ENCODE peak calls at places on chromosome 14, in six cellular contexts. N is stomach, S is HCT116, H is GM12878, V is breast epithelium, E is prostate gland. D is an unnamed sample.

GRCh38 chr14:35390577-35391387 is 13.8 kb downstream of the NFKBIA start:
- DNase-seq in V (no peak), N (no peak), S (no peak), H (no peak), E (no peak), D (peak)

GRCh38 chr14:95189400-95190162 is 32.3 kb upstream of the DICER1 start:
- DNase-seq in S (no peak), V (no peak), N (no peak), E (no peak), H (no peak), D (no peak)

GRCh38 chr14:78164226-78164853 is 5.8 kb upstream of the NRXN3 start:
- DNase-seq in V (no peak), S (peak), E (no peak), H (no peak), N (peak), D (no peak)

GRCh38 chr14:35366048-35366428 is 38.5 kb downstream of the NFKBIA start:
- DNase-seq in E (no peak), H (no peak), V (no peak), N (no peak), S (no peak), D (peak)

GRCh38 chr14:99706121-99706900 is 22.2 kb downstream of the CYP46A1 start:
- DNase-seq in V (no peak), S (no peak), E (no peak), H (no peak), N (no peak), D (no peak)

GRCh38 chr14:30252800-30253425 is 306.0 kb upstream of the G2E3 start:
- DNase-seq in V (no peak), E (no peak), N (no peak), S (no peak), H (no peak), D (no peak)

GRCh38 chr14:91417134-91417982 is at the start of gene CCDC88C:
- DNase-seq in H (no peak), V (peak), N (peak), E (peak), S (peak), D (peak)

GRCh38 chr14:25461780-25462179 is 411.8 kb upstream of the STXBP6 start:
- DNase-seq in S (no peak), N (no peak), E (no peak), V (no peak), H (no peak), D (no peak)

GRCh38 chr14:93936245-93936644 is 9.1 kb downstream of the FAM181A start:
- DNase-seq in E (no peak), V (no peak), H (no peak), N (no peak), S (no peak), D (no peak)

GRCh38 chr14:95683793-95684192 is 2.4 kb upstream of the TCL1B start:
- DNase-seq in V (no peak), S (peak), E (no peak), N (peak), H (no peak), D (peak)

GRCh38 chr14:44846232-44846824 is 115.4 kb downstream of the KLHL28 start:
- DNase-seq in S (peak), H (peak), E (no peak), N (no peak), V (no peak), D (no peak)

GRCh38 chr14:73467377-73467776 is 9.0 kb upstream of the NUMB start:
- DNase-seq in H (no peak), S (no peak), N (no peak), E (no peak), V (no peak), D (peak)

GRCh38 chr14:104980601-104981531 is 2.7 kb upstream of the AHNAK2 start:
- DNase-seq in V (no peak), E (no peak), H (no peak), N (no peak), S (no peak), D (no peak)

GRCh38 chr14:69077841-69078240 is 75.1 kb downstream of the DCAF5 start:
- DNase-seq in H (no peak), N (no peak), E (no peak), V (no peak), S (no peak), D (no peak)

GRCh38 chr14:99461411-99461810 is 19.2 kb downstream of the SETD3 start:
- DNase-seq in N (no peak), S (no peak), V (no peak), H (no peak), E (no peak), D (no peak)

GRCh38 chr14:68873379-68873778 is 80.5 kb upstream of the ZFP36L1 start:
- DNase-seq in H (no peak), S (no peak), E (no peak), N (no peak), V (no peak), D (no peak)

GRCh38 chr14:51921026-51921425 is 60.6 kb downstream of the GNG2 start:
- DNase-seq in N (no peak), S (no peak), H (no peak), V (no peak), E (no peak), D (no peak)

GRCh38 chr14:90836692-90837063 is 20.4 kb upstream of the TTC7B start:
- DNase-seq in H (no peak), S (no peak), N (no peak), E (no peak), V (no peak), D (peak)

GRCh38 chr14:105167303-105168092 is 1.1 kb downstream of the JAG2 start:
- DNase-seq in V (no peak), E (peak), H (no peak), S (no peak), N (peak), D (peak)

GRCh38 chr14:32939254-32940065 is 781 bp downstream of the NPAS3 start:
- DNase-seq in S (no peak), V (peak), N (peak), E (peak), H (no peak), D (peak)

GRCh38 chr14:79947440-79947839 is 263.9 kb downstream of the DIO2 start:
- DNase-seq in N (no peak), V (no peak), H (no peak), S (no peak), E (no peak), D (no peak)

GRCh38 chr14:87615822-87616679 is 376.9 kb downstream of the GALC start:
- DNase-seq in V (no peak), N (peak), E (peak), H (no peak), S (peak), D (no peak)

GRCh38 chr14:97058071-97058470 is 260.9 kb downstream of the VRK1 start:
- DNase-seq in E (no peak), S (no peak), N (no peak), H (no peak), V (no peak), D (no peak)

GRCh38 chr14:54173782-54174181 is 217.2 kb upstream of the BMP4 start:
- DNase-seq in H (no peak), V (no peak), E (no peak), S (no peak), N (no peak), D (no peak)

GRCh38 chr14:72780771-72781170 is 113.1 kb downstream of the DPF3 start:
- DNase-seq in V (no peak), E (no peak), N (no peak), H (no peak), S (no peak), D (no peak)

GRCh38 chr14:44396226-44396625 is 110.9 kb downstream of the FSCB start:
- DNase-seq in S (no peak), N (no peak), E (no peak), V (no peak), H (no peak), D (no peak)

GRCh38 chr14:36784541-36784940 is 122.9 kb downstream of the PAX9 start:
- DNase-seq in S (no peak), V (no peak), H (no peak), N (no peak), E (no peak), D (no peak)

GRCh38 chr14:105034314-105035039 is 13.6 kb upstream of the CDCA4 start:
- DNase-seq in V (no peak), N (no peak), S (no peak), H (no peak), E (no peak), D (peak)

GRCh38 chr14:76546426-76547221 is 170.7 kb downstream of the ESRRB start:
- DNase-seq in E (no peak), H (no peak), S (peak), V (no peak), N (no peak), D (no peak)

GRCh38 chr14:88962356-88962755 is 137.9 kb downstream of the TTC8 start:
- DNase-seq in N (no peak), S (no peak), H (no peak), V (no peak), E (no peak), D (no peak)

GRCh38 chr14:21090194-21090939 is 8.1 kb downstream of the ZNF219 start:
- DNase-seq in H (no peak), N (no peak), S (no peak), E (no peak), V (no peak), D (no peak)

GRCh38 chr14:68906439-68906838 is 72.7 kb downstream of the ACTN1 start:
- DNase-seq in E (no peak), S (no peak), H (no peak), V (no peak), N (no peak), D (no peak)

GRCh38 chr14:104420990-104421389 is 158.6 kb upstream of the C14orf180 start:
- DNase-seq in S (no peak), H (no peak), E (no peak), N (no peak), V (no peak), D (peak)

GRCh38 chr14:95507174-95507573 is 9.3 kb downstream of the SYNE3 start:
- DNase-seq in S (no peak), E (peak), V (peak), H (no peak), N (peak), D (no peak)

GRCh38 chr14:32513571-32514009 is 184.5 kb downstream of the AKAP6 start:
- DNase-seq in E (no peak), H (no peak), V (no peak), N (no peak), S (no peak), D (no peak)

GRCh38 chr14:80215756-80216581 is 4.7 kb upstream of the DIO2 start:
- DNase-seq in V (no peak), E (no peak), N (peak), S (no peak), H (no peak), D (no peak)

GRCh38 chr14:105213396-105213795 is 32.3 kb upstream of the NUDT14 start:
- DNase-seq in S (no peak), E (no peak), H (no peak), N (no peak), V (no peak), D (no peak)

GRCh38 chr14:99728981-99729451 is 44.9 kb downstream of the CYP46A1 start:
- DNase-seq in E (no peak), H (no peak), V (peak), N (no peak), S (no peak), D (no peak)

GRCh38 chr14:61477845-61478438 is 156.6 kb downstream of the PRKCH start:
- DNase-seq in H (no peak), V (peak), E (no peak), N (peak), S (peak), D (peak)

GRCh38 chr14:33765251-33765650 is 185.6 kb downstream of the EGLN3 start:
- DNase-seq in V (no peak), N (no peak), E (no peak), H (no peak), S (no peak), D (no peak)

GRCh38 chr14:49892636-49893308 is at the start of gene ARF6:
- DNase-seq in V (peak), N (peak), H (peak), S (peak), E (peak), D (peak)
- TF ChIP-seq POLR2A in V (peak), N (no peak), H (peak), S (peak), E (peak), D (peak)

GRCh38 chr14:92866181-92866752 is 56.7 kb upstream of the CHGA start:
- DNase-seq in N (no peak), V (no peak), S (no peak), E (no peak), H (no peak), D (no peak)
- TF ChIP-seq POLR2AphosphoS5 in N (no peak), V (no peak), S (no peak), E (no peak), H (no peak), D (no peak)

DNA sequence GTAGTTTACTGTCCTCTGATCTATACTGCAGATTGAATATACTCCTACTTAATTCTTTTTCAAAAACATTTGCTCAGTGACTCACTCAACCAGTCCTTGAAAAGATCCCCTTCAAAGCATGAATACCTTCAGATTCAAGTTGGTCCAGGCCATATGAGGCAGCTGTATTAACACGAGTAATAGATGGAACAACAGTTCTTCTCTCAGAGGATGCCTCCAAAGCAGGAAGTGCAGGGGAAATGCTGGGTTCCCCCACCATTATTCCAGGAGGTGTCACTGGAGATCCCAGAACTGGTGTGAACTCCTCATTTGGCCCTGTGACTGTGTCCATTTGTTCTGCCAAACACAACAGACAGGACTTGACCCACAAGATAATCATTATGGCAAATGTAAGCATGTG is 20.6 kb downstream of the ARMH4 start:
- DNase-seq in N (no peak), S (no peak), V (no peak), E (no peak), H (no peak), D (no peak)
- TF ChIP-seq POLR2A in N (no peak), S (no peak), V (no peak), E (no peak), H (no peak), D (no peak)

DNA sequence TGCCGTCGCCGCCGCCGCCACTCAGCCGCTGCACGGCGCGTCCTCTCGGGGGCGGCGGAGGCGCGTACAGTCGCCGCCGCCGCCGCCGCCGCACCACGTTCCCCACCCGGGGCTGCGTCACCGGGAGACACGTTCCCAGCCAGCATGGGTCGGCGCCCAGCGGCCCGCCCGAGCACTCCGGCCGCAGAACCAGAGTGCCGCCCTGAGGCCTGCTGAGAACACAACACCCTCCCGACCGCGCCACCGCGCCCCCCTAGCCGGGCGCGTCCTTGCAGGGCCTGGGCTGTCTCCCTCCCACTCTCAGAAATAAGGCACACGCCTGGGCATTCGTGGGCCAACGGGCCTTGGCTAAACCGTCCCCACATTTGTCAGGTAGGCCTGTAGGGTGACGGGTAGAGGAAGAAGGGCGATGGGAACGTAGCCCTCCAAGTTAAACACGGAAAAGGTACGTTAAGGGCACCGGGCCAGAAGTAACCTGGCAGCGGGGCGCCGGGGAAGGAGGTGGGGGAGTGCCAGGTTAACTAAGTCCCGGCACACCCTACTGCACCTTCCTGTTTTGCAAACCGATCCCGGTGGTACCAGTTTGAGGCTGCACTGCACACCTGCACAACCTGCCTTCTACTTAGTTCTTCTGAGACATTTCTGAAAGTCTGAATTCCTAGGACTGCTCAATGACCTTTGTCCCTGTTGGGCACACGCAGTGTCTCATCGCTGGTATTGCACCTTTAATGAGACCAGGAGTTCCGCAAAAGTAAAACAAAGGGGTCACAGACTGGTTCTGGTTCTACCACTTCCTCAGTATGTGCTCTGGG is at the start of gene MAP4K5:
- DNase-seq in N (peak), V (peak), H (peak), S (peak), E (peak), D (peak)
- TF ChIP-seq POLR2AphosphoS5 in N (peak), V (peak), H (no peak), S (no peak), E (peak), D (no peak)

GRCh38 chr14:24113801-24114535 is 609 bp upstream of the DCAF11 start:
- DNase-seq in N (peak), S (peak), E (peak), V (peak), H (peak), D (peak)
- TF ChIP-seq POLR2A in N (no peak), S (peak), E (peak), V (peak), H (peak), D (peak)

DNA sequence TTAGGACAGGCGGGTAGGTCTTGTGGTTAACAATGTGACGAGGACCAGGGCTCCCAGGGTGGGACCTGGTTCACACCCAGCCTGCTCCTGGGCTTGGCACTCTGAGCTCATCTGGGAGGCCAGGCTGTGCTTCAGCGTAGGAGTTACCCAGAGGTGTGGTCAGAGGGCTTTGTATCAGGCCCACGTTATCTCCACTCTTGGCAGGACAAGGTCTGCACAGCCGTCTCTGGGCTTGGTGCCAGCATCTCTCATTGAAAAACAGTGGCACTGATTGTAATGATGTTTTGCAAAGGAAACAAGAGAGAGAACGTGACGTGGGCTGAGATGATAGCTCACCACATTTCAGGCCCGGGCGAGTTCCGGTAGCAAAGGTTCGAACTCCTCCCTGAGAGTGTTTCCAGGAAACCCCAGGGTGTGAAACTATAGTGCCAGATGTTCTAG is 227.1 kb downstream of the KTN1 start:
- DNase-seq in S (peak), V (peak), N (peak), E (peak), H (no peak), D (peak)
- TF ChIP-seq POLR2AphosphoS5 in S (peak), V (no peak), N (no peak), E (peak), H (no peak), D (peak)

DNA sequence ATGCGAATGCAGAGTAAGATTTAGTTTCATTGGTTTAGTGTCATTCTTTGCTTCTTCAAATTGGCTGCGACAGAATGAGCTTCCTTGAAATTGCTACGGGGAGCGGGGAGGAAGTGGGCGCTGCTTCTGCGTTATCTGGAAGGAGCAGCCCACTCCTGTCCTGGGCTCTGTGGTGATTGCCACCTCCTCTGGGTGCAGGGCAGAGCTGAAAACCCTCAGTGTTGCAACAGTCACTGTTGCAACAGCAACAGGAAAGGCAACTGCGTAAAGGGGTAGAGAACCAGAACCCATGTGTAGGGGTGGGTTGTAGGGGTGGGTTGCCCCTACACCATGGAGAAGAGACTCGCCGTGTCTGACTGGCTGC is 57.7 kb downstream of the MAX start:
- DNase-seq in S (no peak), E (no peak), N (no peak), V (no peak), H (no peak), D (peak)
- TF ChIP-seq POLR2A in S (no peak), E (no peak), N (no peak), V (no peak), H (no peak), D (no peak)

D was measured in upper lobe of left lung.